ENCODE peak calls at places on chromosomes 13 and 19, in ten cellular contexts. One of them, this sample, is unnamed.

GRCh38 chr19:5690125-5690954 is at the start of gene RPL36:
- DNase-seq in ovary: peak; percentile 99
- DNase-seq in Peyer's patch: peak; percentile 99
- DNase-seq in H1: peak; percentile 90
- DNase-seq in uterus: peak; percentile 97
- DNase-seq in vagina: peak; percentile 97
- DNase-seq in right lobe of liver: peak; percentile 98
- DNase-seq in transverse colon: peak; percentile 99
- DNase-seq in heart left ventricle: peak; percentile 99
- DNase-seq in IMR-90: peak; percentile 93
- DNase-seq in this sample: peak; percentile 95

GRCh38 chr19:15292847-15293582 is 39.3 kb downstream of the BRD4 start:
- DNase-seq in ovary: no peak
- DNase-seq in Peyer's patch: no peak
- DNase-seq in H1: no peak
- DNase-seq in uterus: no peak
- DNase-seq in vagina: no peak
- DNase-seq in right lobe of liver: no peak
- DNase-seq in transverse colon: no peak
- DNase-seq in heart left ventricle: no peak
- DNase-seq in IMR-90: no peak
- DNase-seq in this sample: no peak

GRCh38 chr13:45749026-45749759 is 47.1 kb downstream of the CBY2 start:
- DNase-seq in ovary: no peak
- DNase-seq in Peyer's patch: no peak
- DNase-seq in H1: no peak
- DNase-seq in uterus: no peak
- DNase-seq in vagina: no peak
- DNase-seq in right lobe of liver: no peak
- DNase-seq in transverse colon: no peak
- DNase-seq in heart left ventricle: no peak
- DNase-seq in IMR-90: no peak
- DNase-seq in this sample: no peak

GRCh38 chr19:35975608-35976214 is 19.3 kb upstream of the SDHAF1 start:
- DNase-seq in ovary: no peak
- DNase-seq in Peyer's patch: no peak
- DNase-seq in H1: no peak
- DNase-seq in uterus: no peak
- DNase-seq in vagina: no peak
- DNase-seq in right lobe of liver: no peak
- DNase-seq in transverse colon: no peak
- DNase-seq in heart left ventricle: no peak
- DNase-seq in IMR-90: peak; percentile 26
- DNase-seq in this sample: no peak

GRCh38 chr13:41691276-41691675 is 233.9 kb downstream of the RGCC start:
- DNase-seq in ovary: no peak
- DNase-seq in Peyer's patch: no peak
- DNase-seq in H1: no peak
- DNase-seq in uterus: no peak
- DNase-seq in vagina: no peak
- DNase-seq in right lobe of liver: no peak
- DNase-seq in transverse colon: no peak
- DNase-seq in heart left ventricle: no peak
- DNase-seq in IMR-90: no peak
- DNase-seq in this sample: no peak

GRCh38 chr13:98984983-98985382 is 7.1 kb upstream of the DOCK9 start:
- DNase-seq in ovary: no peak
- DNase-seq in Peyer's patch: no peak
- DNase-seq in H1: no peak
- DNase-seq in uterus: no peak
- DNase-seq in vagina: no peak
- DNase-seq in right lobe of liver: no peak
- DNase-seq in transverse colon: no peak
- DNase-seq in heart left ventricle: no peak
- DNase-seq in IMR-90: no peak
- DNase-seq in this sample: no peak

GRCh38 chr13:97913206-97913605 is 40.3 kb upstream of the IPO5 start:
- DNase-seq in ovary: no peak
- DNase-seq in Peyer's patch: no peak
- DNase-seq in H1: no peak
- DNase-seq in uterus: no peak
- DNase-seq in vagina: no peak
- DNase-seq in right lobe of liver: no peak
- DNase-seq in transverse colon: no peak
- DNase-seq in heart left ventricle: no peak
- DNase-seq in IMR-90: no peak
- DNase-seq in this sample: no peak

GRCh38 chr13:102878491-102878890 is 32.7 kb downstream of the ERCC5 start:
- DNase-seq in ovary: no peak
- DNase-seq in Peyer's patch: no peak
- DNase-seq in H1: no peak
- DNase-seq in uterus: no peak
- DNase-seq in vagina: no peak
- DNase-seq in right lobe of liver: no peak
- DNase-seq in transverse colon: no peak
- DNase-seq in heart left ventricle: no peak
- DNase-seq in IMR-90: peak; percentile 76
- DNase-seq in this sample: no peak

GRCh38 chr19:10661946-10662345 is 7.8 kb downstream of the ILF3 start:
- DNase-seq in ovary: no peak
- DNase-seq in Peyer's patch: no peak
- DNase-seq in H1: no peak
- DNase-seq in uterus: no peak
- DNase-seq in vagina: no peak
- DNase-seq in right lobe of liver: no peak
- DNase-seq in transverse colon: no peak
- DNase-seq in heart left ventricle: no peak
- DNase-seq in IMR-90: no peak
- DNase-seq in this sample: no peak

GRCh38 chr13:82011355-82011754 is 1670.4 kb upstream of the SPRY2 start:
- DNase-seq in ovary: no peak
- DNase-seq in Peyer's patch: no peak
- DNase-seq in H1: no peak
- DNase-seq in uterus: no peak
- DNase-seq in vagina: no peak
- DNase-seq in right lobe of liver: no peak
- DNase-seq in transverse colon: no peak
- DNase-seq in heart left ventricle: no peak
- DNase-seq in IMR-90: no peak
- DNase-seq in this sample: no peak

DNA sequence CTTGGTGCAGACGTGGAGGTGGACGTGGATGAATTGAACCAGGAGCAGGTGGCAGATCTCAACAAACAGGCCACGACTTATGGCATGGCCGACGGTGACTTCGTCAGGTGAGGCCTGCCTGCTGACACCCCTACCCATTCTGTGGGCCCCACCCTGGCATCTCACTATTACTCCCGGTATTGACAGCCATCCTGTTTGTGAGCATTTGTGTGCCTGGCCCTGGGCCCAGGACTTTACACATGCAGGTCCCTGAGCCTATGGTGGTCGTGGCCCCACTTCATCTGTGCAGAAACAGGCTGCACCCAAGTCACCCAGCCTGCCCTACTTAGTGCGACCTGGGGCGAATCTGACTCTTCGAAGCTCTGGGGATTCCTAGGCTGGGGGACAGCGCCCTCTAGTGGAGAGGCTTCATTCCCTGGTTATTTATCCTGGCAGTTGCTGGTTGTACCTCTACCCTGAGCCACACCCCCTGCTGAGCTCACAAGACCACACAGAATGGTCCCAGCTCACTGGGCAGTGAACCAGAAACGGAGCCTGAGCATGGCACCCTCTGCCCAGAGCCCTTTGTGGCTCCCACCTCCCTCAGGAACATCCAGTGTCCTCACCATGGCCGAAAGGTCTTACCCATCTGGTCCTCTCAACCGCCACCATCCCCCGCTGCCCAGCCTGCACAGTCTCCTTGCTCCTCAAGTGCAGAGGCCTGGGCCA is 16.9 kb downstream of the ZNF296 start:
- DNase-seq in ovary: peak; percentile 64
- DNase-seq in Peyer's patch: peak; percentile 93
- DNase-seq in H1: no peak
- DNase-seq in uterus: peak; percentile 45
- DNase-seq in vagina: no peak
- DNase-seq in right lobe of liver: peak; percentile 80
- DNase-seq in transverse colon: peak; percentile 87
- DNase-seq in heart left ventricle: peak; percentile 81
- DNase-seq in IMR-90: peak; percentile 69
- DNase-seq in this sample: peak; percentile 51
- TF ChIP-seq POLR2A in ovary: no peak
- TF ChIP-seq POLR2A in Peyer's patch: no peak
- TF ChIP-seq POLR2A in H1: no peak
- TF ChIP-seq POLR2A in uterus: no peak
- TF ChIP-seq POLR2A in vagina: no peak
- TF ChIP-seq POLR2A in right lobe of liver: no peak
- TF ChIP-seq POLR2A in transverse colon: no peak
- TF ChIP-seq POLR2A in heart left ventricle: no peak
- TF ChIP-seq POLR2A in IMR-90: no peak
- TF ChIP-seq POLR2A in this sample: no peak

GRCh38 chr19:46466536-46467199 is 4.7 kb downstream of the PNMA8A start:
- DNase-seq in ovary: peak; percentile 73
- DNase-seq in Peyer's patch: no peak
- DNase-seq in H1: no peak
- DNase-seq in uterus: peak; percentile 38
- DNase-seq in vagina: no peak
- DNase-seq in right lobe of liver: no peak
- DNase-seq in transverse colon: peak; percentile 30
- DNase-seq in heart left ventricle: no peak
- DNase-seq in IMR-90: peak; percentile 92
- DNase-seq in this sample: no peak

GRCh38 chr19:46456930-46457329 is 14.4 kb downstream of the PNMA8A start:
- DNase-seq in ovary: no peak
- DNase-seq in Peyer's patch: no peak
- DNase-seq in H1: no peak
- DNase-seq in uterus: no peak
- DNase-seq in vagina: no peak
- DNase-seq in right lobe of liver: no peak
- DNase-seq in transverse colon: no peak
- DNase-seq in heart left ventricle: no peak
- DNase-seq in IMR-90: no peak
- DNase-seq in this sample: no peak

GRCh38 chr19:46460981-46461380 is 10.4 kb downstream of the PNMA8A start:
- DNase-seq in ovary: no peak
- DNase-seq in Peyer's patch: no peak
- DNase-seq in H1: no peak
- DNase-seq in uterus: no peak
- DNase-seq in vagina: no peak
- DNase-seq in right lobe of liver: no peak
- DNase-seq in transverse colon: no peak
- DNase-seq in heart left ventricle: no peak
- DNase-seq in IMR-90: no peak
- DNase-seq in this sample: no peak

DNA sequence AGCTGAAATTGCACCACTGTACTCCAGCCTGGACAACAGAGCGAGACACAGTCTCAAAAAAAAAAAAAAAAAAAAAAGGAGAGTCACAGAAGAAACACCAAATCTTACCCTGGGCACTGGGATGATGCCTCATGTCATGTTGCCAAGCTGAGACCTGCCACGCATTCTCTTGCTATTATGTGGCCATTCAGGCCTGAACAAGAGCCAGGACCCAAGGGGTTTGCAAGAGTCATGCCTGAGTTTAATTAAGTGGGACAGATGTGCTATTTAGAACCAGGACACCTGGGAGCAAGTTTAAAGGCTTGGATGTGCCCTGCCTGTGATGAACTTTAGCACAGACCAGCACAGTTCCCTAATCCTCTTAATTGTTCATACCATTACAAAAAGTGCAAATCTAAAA is 9.8 kb downstream of the PNMA8A start:
- DNase-seq in ovary: no peak
- DNase-seq in Peyer's patch: no peak
- DNase-seq in H1: no peak
- DNase-seq in uterus: no peak
- DNase-seq in vagina: no peak
- DNase-seq in right lobe of liver: no peak
- DNase-seq in transverse colon: no peak
- DNase-seq in heart left ventricle: no peak
- DNase-seq in IMR-90: no peak
- DNase-seq in this sample: no peak
- H3K4me1 ChIP-seq in ovary: no peaks in the 10 kb centered on the region
- H3K4me1 ChIP-seq in Peyer's patch: no peaks in the 10 kb centered on the region
- H3K4me1 ChIP-seq in H1: no peaks in the 10 kb centered on the region
- H3K4me1 ChIP-seq in uterus: no peaks in the 10 kb centered on the region
- H3K4me1 ChIP-seq in vagina: no peaks in the 10 kb centered on the region
- H3K4me1 ChIP-seq in right lobe of liver: no peaks in the 10 kb centered on the region
- H3K4me1 ChIP-seq in transverse colon: no peaks in the 10 kb centered on the region
- H3K4me1 ChIP-seq in heart left ventricle: no peaks in the 10 kb centered on the region
- H3K4me1 ChIP-seq in IMR-90: peaks cover 4% of the 10 kb centered on the region
- H3K4me1 ChIP-seq in this sample: no peaks in the 10 kb centered on the region

GRCh38 chr13:38570706-38571105 is 116.2 kb upstream of the FREM2 start:
- DNase-seq in ovary: no peak
- DNase-seq in Peyer's patch: no peak
- DNase-seq in H1: no peak
- DNase-seq in uterus: no peak
- DNase-seq in vagina: no peak
- DNase-seq in right lobe of liver: no peak
- DNase-seq in transverse colon: no peak
- DNase-seq in heart left ventricle: no peak
- DNase-seq in IMR-90: no peak
- DNase-seq in this sample: no peak
- TF ChIP-seq CTCF in ovary: no peak
- TF ChIP-seq CTCF in Peyer's patch: no peak
- TF ChIP-seq CTCF in H1: no peak
- TF ChIP-seq CTCF in uterus: no peak
- TF ChIP-seq CTCF in vagina: no peak
- TF ChIP-seq CTCF in right lobe of liver: no peak
- TF ChIP-seq CTCF in transverse colon: no peak
- TF ChIP-seq CTCF in heart left ventricle: no peak
- TF ChIP-seq CTCF in IMR-90: no peak
- TF ChIP-seq CTCF in this sample: no peak

GRCh38 chr13:30692108-30692507 is 43.2 kb upstream of the ALOX5AP start:
- DNase-seq in ovary: no peak
- DNase-seq in Peyer's patch: no peak
- DNase-seq in H1: no peak
- DNase-seq in uterus: no peak
- DNase-seq in vagina: no peak
- DNase-seq in right lobe of liver: no peak
- DNase-seq in transverse colon: no peak
- DNase-seq in heart left ventricle: no peak
- DNase-seq in IMR-90: no peak
- DNase-seq in this sample: no peak

GRCh38 chr13:30685320-30685859 is 50.0 kb upstream of the ALOX5AP start:
- DNase-seq in ovary: no peak
- DNase-seq in Peyer's patch: no peak
- DNase-seq in H1: no peak
- DNase-seq in uterus: no peak
- DNase-seq in vagina: no peak
- DNase-seq in right lobe of liver: no peak
- DNase-seq in transverse colon: peak; percentile 38
- DNase-seq in heart left ventricle: no peak
- DNase-seq in IMR-90: no peak
- DNase-seq in this sample: no peak

GRCh38 chr13:30689752-30690151 is 45.6 kb upstream of the ALOX5AP start:
- DNase-seq in ovary: no peak
- DNase-seq in Peyer's patch: no peak
- DNase-seq in H1: no peak
- DNase-seq in uterus: no peak
- DNase-seq in vagina: no peak
- DNase-seq in right lobe of liver: no peak
- DNase-seq in transverse colon: no peak
- DNase-seq in heart left ventricle: no peak
- DNase-seq in IMR-90: no peak
- DNase-seq in this sample: no peak

GRCh38 chr13:30685987-30686386 is 49.4 kb upstream of the ALOX5AP start:
- DNase-seq in ovary: no peak
- DNase-seq in Peyer's patch: no peak
- DNase-seq in H1: no peak
- DNase-seq in uterus: no peak
- DNase-seq in vagina: no peak
- DNase-seq in right lobe of liver: no peak
- DNase-seq in transverse colon: no peak
- DNase-seq in heart left ventricle: no peak
- DNase-seq in IMR-90: no peak
- DNase-seq in this sample: no peak

GRCh38 chr13:30690282-30691188 is 44.8 kb upstream of the ALOX5AP start:
- DNase-seq in ovary: peak; percentile 33
- DNase-seq in Peyer's patch: peak; percentile 82
- DNase-seq in H1: no peak
- DNase-seq in uterus: peak; percentile 83
- DNase-seq in vagina: no peak
- DNase-seq in right lobe of liver: no peak
- DNase-seq in transverse colon: peak; percentile 74
- DNase-seq in heart left ventricle: peak; percentile 73
- DNase-seq in IMR-90: peak; percentile 99
- DNase-seq in this sample: peak; percentile 77
- TF ChIP-seq POLR2A in ovary: no peak
- TF ChIP-seq POLR2A in Peyer's patch: no peak
- TF ChIP-seq POLR2A in H1: no peak
- TF ChIP-seq POLR2A in uterus: no peak
- TF ChIP-seq POLR2A in vagina: no peak
- TF ChIP-seq POLR2A in right lobe of liver: no peak
- TF ChIP-seq POLR2A in transverse colon: peak; percentile 27
- TF ChIP-seq POLR2A in heart left ventricle: no peak
- TF ChIP-seq POLR2A in IMR-90: peak; percentile 44
- TF ChIP-seq POLR2A in this sample: no peak

This sample was measured in tibial nerve.